ENCODE peak calls at places on chromosomes 2 and 18, in six cellular contexts. A is neuronal stem cell, P is GDM1, K is fibroblast of pulmonary artery, F is ACHN, V is uterus. D is an unnamed sample.

GRCh38 chr2:58571181-58571852 is 330.2 kb upstream of the FANCL start:
- DNase-seq in A (peak), P (peak), K (peak), F (peak), V (no peak), D (peak)

GRCh38 chr2:182477774-182478173 is 50.9 kb upstream of the PDE1A start:
- DNase-seq in A (no peak), P (no peak), K (no peak), F (no peak), V (no peak), D (no peak)

GRCh38 chr2:223121317-223121716 is 69.3 kb downstream of the KCNE4 start:
- DNase-seq in A (no peak), P (no peak), K (no peak), F (no peak), V (no peak), D (no peak)

GRCh38 chr2:20052872-20053281 is 1.4 kb upstream of the LAPTM4A start:
- DNase-seq in A (no peak), P (no peak), K (peak), F (peak), V (peak), D (peak)

GRCh38 chr2:144254342-144255235 is 265.3 kb downstream of the ZEB2 start:
- DNase-seq in A (no peak), P (no peak), K (no peak), F (no peak), V (no peak), D (no peak)

GRCh38 chr2:58939388-58939787 is 698.3 kb upstream of the FANCL start:
- DNase-seq in A (no peak), P (no peak), K (peak), F (no peak), V (no peak), D (peak)

GRCh38 chr2:132621131-132621875 is 48.7 kb downstream of the LYPD1 start:
- DNase-seq in A (no peak), P (no peak), K (no peak), F (no peak), V (no peak), D (no peak)

GRCh38 chr2:84435331-84436081 is 23.6 kb downstream of the SUCLG1 start:
- DNase-seq in A (no peak), P (no peak), K (peak), F (peak), V (no peak), D (no peak)

GRCh38 chr18:78979058-78979680 is 449 bp upstream of the SALL3 start:
- DNase-seq in A (no peak), P (no peak), K (peak), F (no peak), V (no peak), D (no peak)

GRCh38 chr2:217568289-217568985 is 434.4 kb downstream of the TNS1 start:
- DNase-seq in A (no peak), P (no peak), K (no peak), F (no peak), V (no peak), D (peak)

GRCh38 chr2:62396880-62397279 is 109.1 kb downstream of the TMEM17 start:
- DNase-seq in A (no peak), P (no peak), K (no peak), F (no peak), V (no peak), D (no peak)

GRCh38 chr2:26189751-26190150 is 16.9 kb downstream of the GAREM2 start:
- DNase-seq in A (no peak), P (no peak), K (no peak), F (no peak), V (no peak), D (no peak)

GRCh38 chr2:584863-585823 is 92.1 kb downstream of the TMEM18 start:
- DNase-seq in A (no peak), P (no peak), K (no peak), F (no peak), V (peak), D (no peak)

GRCh38 chr2:237505188-237505939 is 18.3 kb downstream of the MLPH start:
- DNase-seq in A (no peak), P (no peak), K (no peak), F (no peak), V (no peak), D (no peak)

GRCh38 chr2:127185093-127185492 is 35.0 kb downstream of the CYP27C1 start:
- DNase-seq in A (no peak), P (no peak), K (no peak), F (no peak), V (no peak), D (no peak)

GRCh38 chr2:233810385-233810784 is 32.3 kb downstream of the MROH2A start:
- DNase-seq in A (no peak), P (no peak), K (no peak), F (no peak), V (no peak), D (no peak)

GRCh38 chr2:69683170-69683971 is 39.8 kb upstream of the AAK1 start:
- DNase-seq in A (no peak), P (peak), K (peak), F (peak), V (peak), D (peak)